ENCODE peak calls at places on chromosome 6, in six cellular contexts. One of them, this sample, is unnamed.

GRCh38 chr6:19836799-19837510 is at the start of gene ID4:
- DNase-seq in K562: no peak
- DNase-seq in body of pancreas: peak; percentile 96
- DNase-seq in sigmoid colon: peak; percentile 98
- DNase-seq in WERI-Rb-1: peak; percentile 93
- DNase-seq in cardiac muscle cell: peak; percentile 99
- DNase-seq in this sample: peak; percentile 98

GRCh38 chr6:89411269-89412070 is 603 bp downstream of the RRAGD start:
- DNase-seq in WERI-Rb-1: peak; percentile 54
- DNase-seq in sigmoid colon: peak; percentile 72
- DNase-seq in cardiac muscle cell: peak; percentile 85
- DNase-seq in body of pancreas: peak; percentile 38
- DNase-seq in K562: peak; percentile 23
- DNase-seq in this sample: peak; percentile 87

GRCh38 chr6:140001005-140001404 is 626.6 kb upstream of the CITED2 start:
- DNase-seq in body of pancreas: no peak
- DNase-seq in WERI-Rb-1: no peak
- DNase-seq in sigmoid colon: no peak
- DNase-seq in K562: no peak
- DNase-seq in cardiac muscle cell: no peak
- DNase-seq in this sample: no peak

GRCh38 chr6:105458061-105458460 is 55.2 kb upstream of the PREP start:
- DNase-seq in sigmoid colon: no peak
- DNase-seq in K562: no peak
- DNase-seq in body of pancreas: no peak
- DNase-seq in WERI-Rb-1: no peak
- DNase-seq in cardiac muscle cell: no peak
- DNase-seq in this sample: no peak

GRCh38 chr6:24931296-24931695 is 4.5 kb downstream of the RIPOR2 start:
- DNase-seq in cardiac muscle cell: no peak
- DNase-seq in body of pancreas: no peak
- DNase-seq in WERI-Rb-1: no peak
- DNase-seq in K562: no peak
- DNase-seq in sigmoid colon: no peak
- DNase-seq in this sample: no peak

GRCh38 chr6:168956884-168957730 is 296.5 kb downstream of the THBS2 start:
- DNase-seq in cardiac muscle cell: peak; percentile 71
- DNase-seq in body of pancreas: peak; percentile 67
- DNase-seq in WERI-Rb-1: peak; percentile 71
- DNase-seq in K562: peak; percentile 45
- DNase-seq in sigmoid colon: peak; percentile 90
- DNase-seq in this sample: peak; percentile 82

GRCh38 chr6:51908243-51908642 is 179.2 kb downstream of the PKHD1 start:
- DNase-seq in body of pancreas: no peak
- DNase-seq in cardiac muscle cell: no peak
- DNase-seq in sigmoid colon: no peak
- DNase-seq in WERI-Rb-1: no peak
- DNase-seq in K562: no peak
- DNase-seq in this sample: no peak

GRCh38 chr6:53623497-53623896 is 42.1 kb downstream of the KLHL31 start:
- DNase-seq in K562: no peak
- DNase-seq in WERI-Rb-1: no peak
- DNase-seq in body of pancreas: no peak
- DNase-seq in cardiac muscle cell: no peak
- DNase-seq in sigmoid colon: no peak
- DNase-seq in this sample: no peak

GRCh38 chr6:120990866-120991265 is 343.4 kb downstream of the TBC1D32 start:
- DNase-seq in K562: no peak
- DNase-seq in WERI-Rb-1: no peak
- DNase-seq in cardiac muscle cell: no peak
- DNase-seq in body of pancreas: no peak
- DNase-seq in sigmoid colon: no peak
- DNase-seq in this sample: no peak

GRCh38 chr6:170025341-170026271 is 265.3 kb downstream of the DLL1 start:
- DNase-seq in WERI-Rb-1: no peak
- DNase-seq in K562: no peak
- DNase-seq in sigmoid colon: peak; percentile 67
- DNase-seq in body of pancreas: no peak
- DNase-seq in cardiac muscle cell: no peak
- DNase-seq in this sample: no peak

GRCh38 chr6:117371492-117371891 is 54.2 kb downstream of the ROS1 start:
- DNase-seq in body of pancreas: no peak
- DNase-seq in sigmoid colon: no peak
- DNase-seq in WERI-Rb-1: no peak
- DNase-seq in K562: no peak
- DNase-seq in cardiac muscle cell: no peak
- DNase-seq in this sample: no peak

GRCh38 chr6:122825180-122825579 is 36.1 kb downstream of the SMPDL3A start:
- DNase-seq in WERI-Rb-1: no peak
- DNase-seq in K562: no peak
- DNase-seq in cardiac muscle cell: no peak
- DNase-seq in body of pancreas: no peak
- DNase-seq in sigmoid colon: no peak
- DNase-seq in this sample: no peak

GRCh38 chr6:41327177-41327576 is 8.2 kb upstream of the NCR2 start:
- DNase-seq in sigmoid colon: no peak
- DNase-seq in WERI-Rb-1: no peak
- DNase-seq in body of pancreas: no peak
- DNase-seq in K562: no peak
- DNase-seq in cardiac muscle cell: no peak
- DNase-seq in this sample: no peak

GRCh38 chr6:47307362-47308222 is 2.1 kb downstream of the TNFRSF21 start:
- DNase-seq in sigmoid colon: no peak
- DNase-seq in WERI-Rb-1: no peak
- DNase-seq in K562: no peak
- DNase-seq in cardiac muscle cell: no peak
- DNase-seq in body of pancreas: no peak
- DNase-seq in this sample: no peak

DNA sequence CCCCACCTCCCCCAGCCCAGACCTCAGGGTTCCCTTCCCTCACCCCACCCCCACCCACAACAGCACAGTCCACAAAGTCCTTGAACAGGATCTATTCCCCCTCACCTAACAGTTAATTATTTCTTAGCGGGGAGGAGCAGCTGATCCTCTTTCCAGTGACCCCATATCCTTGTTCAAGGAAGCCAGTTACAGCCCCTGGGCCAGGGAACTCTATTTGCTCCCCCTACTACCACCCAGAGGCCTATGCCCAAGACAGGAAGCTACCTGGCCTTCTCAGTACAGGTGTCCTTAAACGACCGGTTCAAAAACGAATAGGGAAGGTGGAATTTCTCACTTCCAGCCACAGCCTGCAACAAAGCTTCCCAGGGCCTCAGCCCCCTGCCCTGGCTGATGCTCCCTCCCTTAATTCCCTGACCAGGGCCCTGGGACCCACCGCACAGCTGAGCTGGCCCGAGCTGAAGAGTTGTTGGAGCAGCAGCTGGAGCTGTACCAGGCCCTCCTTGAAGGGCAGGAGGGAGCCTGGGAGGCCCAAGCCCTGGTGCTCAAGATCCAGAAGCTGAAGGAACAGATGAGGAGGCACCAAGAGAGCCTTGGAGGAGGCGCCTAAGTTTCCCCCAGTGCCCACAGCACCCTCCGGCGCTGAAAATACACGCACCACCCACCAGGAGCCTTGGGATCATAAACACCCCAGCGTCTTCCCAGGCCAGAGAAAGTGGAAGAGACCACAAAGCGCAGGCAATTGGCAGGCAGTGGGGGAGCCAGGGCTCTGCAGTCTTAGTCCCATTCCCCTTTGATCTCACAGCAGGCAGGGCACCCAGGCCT is 778 bp downstream of the MCCD1 start:
- DNase-seq in K562: no peak
- DNase-seq in WERI-Rb-1: peak; percentile 36
- DNase-seq in sigmoid colon: no peak
- DNase-seq in body of pancreas: no peak
- DNase-seq in cardiac muscle cell: no peak
- DNase-seq in this sample: peak; percentile 54
- H3K36me3 ChIP-seq in K562: peaks cover 51% of the 10 kb centered on the region
- H3K36me3 ChIP-seq in WERI-Rb-1: peaks cover 52% of the 10 kb centered on the region
- H3K36me3 ChIP-seq in sigmoid colon: peaks cover 46% of the 10 kb centered on the region
- H3K36me3 ChIP-seq in body of pancreas: peaks cover 19% of the 10 kb centered on the region
- H3K36me3 ChIP-seq in cardiac muscle cell: peaks cover 43% of the 10 kb centered on the region
- H3K36me3 ChIP-seq in this sample: peaks cover 36% of the 10 kb centered on the region

GRCh38 chr6:1619666-1620503 is 10.2 kb downstream of the FOXC1 start:
- DNase-seq in K562: no peak
- DNase-seq in cardiac muscle cell: no peak
- DNase-seq in sigmoid colon: peak; percentile 56
- DNase-seq in body of pancreas: no peak
- DNase-seq in WERI-Rb-1: no peak
- DNase-seq in this sample: peak; percentile 98

GRCh38 chr6:1622220-1622841 is 12.6 kb downstream of the FOXC1 start:
- DNase-seq in K562: no peak
- DNase-seq in sigmoid colon: peak; percentile 40
- DNase-seq in body of pancreas: no peak
- DNase-seq in cardiac muscle cell: no peak
- DNase-seq in WERI-Rb-1: no peak
- DNase-seq in this sample: no peak

GRCh38 chr6:1621328-1621701 is 11.6 kb downstream of the FOXC1 start:
- DNase-seq in K562: no peak
- DNase-seq in cardiac muscle cell: no peak
- DNase-seq in WERI-Rb-1: no peak
- DNase-seq in body of pancreas: no peak
- DNase-seq in sigmoid colon: peak; percentile 41
- DNase-seq in this sample: peak; percentile 83

GRCh38 chr6:1619106-1619665 is 9.5 kb downstream of the FOXC1 start:
- DNase-seq in sigmoid colon: peak; percentile 52
- DNase-seq in body of pancreas: no peak
- DNase-seq in cardiac muscle cell: no peak
- DNase-seq in WERI-Rb-1: no peak
- DNase-seq in K562: no peak
- DNase-seq in this sample: no peak

GRCh38 chr6:1620504-1621327 is 11.0 kb downstream of the FOXC1 start:
- DNase-seq in cardiac muscle cell: no peak
- DNase-seq in sigmoid colon: peak; percentile 52
- DNase-seq in WERI-Rb-1: no peak
- DNase-seq in K562: no peak
- DNase-seq in body of pancreas: no peak
- DNase-seq in this sample: no peak
- H3K27me3 ChIP-seq in cardiac muscle cell: peaks cover 100% of the 10 kb centered on the region
- H3K27me3 ChIP-seq in sigmoid colon: peaks cover 97% of the 10 kb centered on the region
- H3K27me3 ChIP-seq in WERI-Rb-1: peaks cover 24% of the 10 kb centered on the region
- H3K27me3 ChIP-seq in K562: peaks cover 83% of the 10 kb centered on the region
- H3K27me3 ChIP-seq in body of pancreas: no peaks in the 10 kb centered on the region
- H3K27me3 ChIP-seq in this sample: peaks cover 100% of the 10 kb centered on the region

GRCh38 chr6:108168026-108168463 is 2.2 kb downstream of the NR2E1 start:
- DNase-seq in cardiac muscle cell: no peak
- DNase-seq in sigmoid colon: no peak
- DNase-seq in K562: no peak
- DNase-seq in WERI-Rb-1: no peak
- DNase-seq in body of pancreas: no peak
- DNase-seq in this sample: peak; percentile 72

GRCh38 chr6:108170607-108171290 is 4.9 kb downstream of the NR2E1 start:
- DNase-seq in sigmoid colon: no peak
- DNase-seq in K562: no peak
- DNase-seq in body of pancreas: no peak
- DNase-seq in cardiac muscle cell: no peak
- DNase-seq in WERI-Rb-1: no peak
- DNase-seq in this sample: peak; percentile 78

GRCh38 chr6:108168501-108168979 is 2.7 kb downstream of the NR2E1 start:
- DNase-seq in K562: no peak
- DNase-seq in WERI-Rb-1: no peak
- DNase-seq in cardiac muscle cell: peak; percentile 81
- DNase-seq in body of pancreas: peak; percentile 43
- DNase-seq in sigmoid colon: no peak
- DNase-seq in this sample: peak; percentile 88

GRCh38 chr6:108169801-108170606 is 4.2 kb downstream of the NR2E1 start:
- DNase-seq in sigmoid colon: no peak
- DNase-seq in cardiac muscle cell: no peak
- DNase-seq in K562: no peak
- DNase-seq in WERI-Rb-1: no peak
- DNase-seq in body of pancreas: no peak
- DNase-seq in this sample: peak; percentile 75

GRCh38 chr6:108168980-108169800 is 3.4 kb downstream of the NR2E1 start:
- DNase-seq in WERI-Rb-1: no peak
- DNase-seq in cardiac muscle cell: no peak
- DNase-seq in K562: no peak
- DNase-seq in sigmoid colon: no peak
- DNase-seq in body of pancreas: no peak
- DNase-seq in this sample: peak; percentile 78
- H3K4me3 ChIP-seq in WERI-Rb-1: no peak overlapping the region
- H3K4me3 ChIP-seq in cardiac muscle cell: no peak overlapping the region
- H3K4me3 ChIP-seq in K562: no peak overlapping the region
- H3K4me3 ChIP-seq in sigmoid colon: no peak overlapping the region
- H3K4me3 ChIP-seq in body of pancreas: no peak overlapping the region
- H3K4me3 ChIP-seq in this sample: peak overlapping the region; percentile 1

GRCh38 chr6:43445576-43445975 is 9.8 kb downstream of the DLK2 start:
- DNase-seq in WERI-Rb-1: no peak
- DNase-seq in K562: no peak
- DNase-seq in sigmoid colon: no peak
- DNase-seq in cardiac muscle cell: no peak
- DNase-seq in body of pancreas: no peak
- DNase-seq in this sample: peak; percentile 40
- H3K36me3 ChIP-seq in WERI-Rb-1: peaks cover 50% of the 10 kb centered on the region
- H3K36me3 ChIP-seq in K562: peaks cover 48% of the 10 kb centered on the region
- H3K36me3 ChIP-seq in sigmoid colon: peaks cover 78% of the 10 kb centered on the region
- H3K36me3 ChIP-seq in cardiac muscle cell: peaks cover 9% of the 10 kb centered on the region
- H3K36me3 ChIP-seq in body of pancreas: peaks cover 11% of the 10 kb centered on the region
- H3K36me3 ChIP-seq in this sample: peaks cover 15% of the 10 kb centered on the region